ENCODE peak calls at places on chromosome 1, in six cellular contexts. X is T-helper 2 cell; I is non-pigmented ciliary epithelial cell; M is activated gamma-delta T cell treated with anti-CD3 and anti-CD28 coated beads, Interleukin-2, amount 50 U/mL, for 16 hours; U is gastrocnemius medialis; R is IMR-90. N is an unnamed sample.

GRCh38 chr1:184214128-184214527 is 162.6 kb downstream of the TSEN15 start:
- DNase-seq in I (no peak), U (no peak), M (no peak), X (no peak), R (no peak), N (no peak)

GRCh38 chr1:233135833-233136232 is 159.7 kb downstream of the PCNX2 start:
- DNase-seq in M (no peak), X (no peak), I (no peak), U (no peak), R (no peak), N (no peak)

GRCh38 chr1:104760017-104760416 is 1010.3 kb downstream of the AMY1C start:
- DNase-seq in X (no peak), M (no peak), R (no peak), U (no peak), I (no peak), N (no peak)

GRCh38 chr1:231176421-231176820 is 14.6 kb downstream of the TRIM67 start:
- DNase-seq in U (no peak), M (no peak), I (no peak), R (no peak), X (no peak), N (no peak)

GRCh38 chr1:231091853-231092301 is 51.8 kb upstream of the FAM89A start:
- DNase-seq in I (no peak), M (no peak), R (peak; percentile 1), X (peak; percentile 18), U (no peak), N (no peak)

GRCh38 chr1:1614204-1614953 is 921 bp upstream of the MIB2 start:
- DNase-seq in M (no peak), X (peak; percentile 38), I (peak; percentile 82), U (no peak), R (peak; percentile 88), N (peak; percentile 64)

GRCh38 chr1:76279387-76279748 is 204.8 kb downstream of the ST6GALNAC3 start:
- DNase-seq in X (no peak), R (no peak), I (no peak), M (no peak), U (no peak), N (no peak)

GRCh38 chr1:42479621-42480020 is 16.5 kb downstream of the CCDC30 start:
- DNase-seq in M (no peak), I (peak; percentile 6), X (no peak), U (no peak), R (peak; percentile 19), N (no peak)

GRCh38 chr1:200184196-200184595 is 156.7 kb downstream of the NR5A2 start:
- DNase-seq in R (peak; percentile 54), M (no peak), X (no peak), U (peak; percentile 92), I (no peak), N (no peak)

GRCh38 chr1:22888320-22889075 is 84.2 kb downstream of the LACTBL1 start:
- DNase-seq in X (no peak), I (no peak), M (no peak), U (no peak), R (peak; percentile 77), N (no peak)

GRCh38 chr1:41383094-41383852 is 22.0 kb downstream of the FOXO6 start:
- DNase-seq in U (no peak), I (no peak), M (peak; percentile 23), R (peak; percentile 31), X (no peak), N (peak; percentile 12)

GRCh38 chr1:154747841-154748766 is 122.0 kb downstream of the KCNN3 start:
- DNase-seq in U (no peak), M (peak; percentile 24), I (no peak), X (no peak), R (no peak), N (peak; percentile 52)

GRCh38 chr1:208242829-208243521 is 1.2 kb downstream of the PLXNA2 start:
- DNase-seq in U (no peak), I (no peak), X (no peak), R (no peak), M (no peak), N (no peak)

GRCh38 chr1:36393686-36394085 is 4.0 kb downstream of the LSM10 start:
- DNase-seq in R (no peak), I (no peak), M (no peak), U (no peak), X (no peak), N (no peak)

GRCh38 chr1:25694591-25695007 is 78.0 kb downstream of the MAN1C1 start:
- DNase-seq in U (no peak), M (no peak), R (peak; percentile 65), X (no peak), I (no peak), N (no peak)

GRCh38 chr1:29974345-29974744 is 738.0 kb downstream of the PTPRU start:
- DNase-seq in X (no peak), U (no peak), R (peak; percentile 88), I (peak; percentile 83), M (no peak), N (no peak)

GRCh38 chr1:241118049-241118448 is 239.0 kb downstream of the RGS7 start:
- DNase-seq in I (no peak), R (no peak), M (no peak), U (no peak), X (no peak), N (no peak)

GRCh38 chr1:231612393-231613089 is 14.0 kb upstream of the DISC1 start:
- DNase-seq in R (no peak), M (no peak), X (no peak), I (no peak), U (no peak), N (peak; percentile 5)